ENCODE peak calls at places on chromosomes 6 and 20, in nine cellular contexts. Z is small intestine, N is neural progenitor cell, P is pancreas, T is PC-3, O is NT2/D1, L is heart left ventricle, H is SK-N-SH, V is psoas muscle. B is an unnamed sample.

GRCh38 chr20:1376453-1377270 is 16.2 kb downstream of the FKBP1A start:
- DNase-seq in Z (no peak), N (peak; percentile 16), P (no peak), T (no peak), O (no peak), L (no peak), H (no peak), V (no peak), B (no peak)

GRCh38 chr6:65202738-65203137 is 504.3 kb downstream of the EYS start:
- DNase-seq in Z (no peak), N (no peak), P (peak; percentile 34), T (no peak), O (no peak), L (no peak), H (no peak), V (peak; percentile 7), B (no peak)

GRCh38 chr6:11771473-11772048 is 7.0 kb downstream of the ADTRP start:
- DNase-seq in Z (no peak), N (no peak), P (no peak), T (peak; percentile 26), O (no peak), L (no peak), H (no peak), V (no peak), B (no peak)

GRCh38 chr6:13229205-13230085 is 98.9 kb downstream of the TBC1D7 start:
- DNase-seq in Z (peak; percentile 27), N (peak; percentile 22), P (no peak), T (peak; percentile 65), O (no peak), L (no peak), H (no peak), V (no peak), B (no peak)

GRCh38 chr6:93424303-93425064 is 5.1 kb upstream of the EPHA7 start:
- DNase-seq in Z (peak; percentile 17), N (peak; percentile 20), P (no peak), T (peak; percentile 29), O (no peak), L (no peak), H (no peak), V (no peak), B (no peak)

GRCh38 chr6:144585217-144585814 is 300.2 kb downstream of the UTRN start:
- DNase-seq in Z (peak; percentile 48), N (peak; percentile 56), P (no peak), T (peak; percentile 61), O (no peak), L (no peak), H (peak; percentile 14), V (no peak), B (no peak)

GRCh38 chr6:3510178-3510577 is 53.3 kb upstream of the SLC22A23 start:
- DNase-seq in Z (peak; percentile 36), N (no peak), P (no peak), T (no peak), O (no peak), L (no peak), H (no peak), V (no peak), B (no peak)

GRCh38 chr6:32255212-32256153 is 31.6 kb upstream of the NOTCH4 start:
- DNase-seq in Z (peak; percentile 63), N (peak; percentile 86), P (no peak), T (no peak), O (peak; percentile 84), L (peak; percentile 66), H (peak; percentile 51), V (peak; percentile 72), B (peak; percentile 32)

GRCh38 chr6:80547827-80548226 is 441.4 kb downstream of the BCKDHB start:
- DNase-seq in Z (no peak), N (no peak), P (no peak), T (peak; percentile 52), O (no peak), L (no peak), H (no peak), V (no peak), B (no peak)

GRCh38 chr6:63923139-63923739 is 287.6 kb downstream of the PHF3 start:
- DNase-seq in Z (peak; percentile 13), N (peak; percentile 55), P (no peak), T (peak; percentile 55), O (no peak), L (no peak), H (peak; percentile 47), V (no peak), B (no peak)

GRCh38 chr6:88376759-88377387 is 210.7 kb upstream of the CNR1 start:
- DNase-seq in Z (no peak), N (no peak), P (no peak), T (peak; percentile 60), O (no peak), L (no peak), H (no peak), V (no peak), B (no peak)

GRCh38 chr20:38175221-38176030 is 10.4 kb upstream of the TGM2 start:
- DNase-seq in Z (no peak), N (peak; percentile 62), P (no peak), T (no peak), O (no peak), L (no peak), H (no peak), V (no peak), B (no peak)

GRCh38 chr6:82904860-82905259 is 160.8 kb downstream of the UBE3D start:
- DNase-seq in Z (no peak), N (no peak), P (no peak), T (no peak), O (no peak), L (no peak), H (no peak), V (no peak), B (no peak)

GRCh38 chr6:72675396-72675795 is 53.5 kb downstream of the KCNQ5 start:
- DNase-seq in Z (no peak), N (no peak), P (no peak), T (no peak), O (no peak), L (no peak), H (no peak), V (no peak), B (no peak)

GRCh38 chr20:41086402-41087324 is 50.7 kb upstream of the PLCG1 start:
- DNase-seq in Z (no peak), N (no peak), P (no peak), T (peak; percentile 73), O (no peak), L (no peak), H (peak; percentile 76), V (no peak), B (no peak)

GRCh38 chr20:47502801-47503239 is 1.1 kb downstream of the NCOA3 start:
- DNase-seq in Z (peak; percentile 48), N (peak; percentile 34), P (no peak), T (peak; percentile 63), O (no peak), L (no peak), H (peak; percentile 39), V (no peak), B (no peak)

GRCh38 chr6:131597448-131597847 is 24.4 kb downstream of the ARG1 start:
- DNase-seq in Z (peak; percentile 2), N (no peak), P (no peak), T (peak; percentile 4), O (no peak), L (no peak), H (peak; percentile 3), V (no peak), B (no peak)

DNA sequence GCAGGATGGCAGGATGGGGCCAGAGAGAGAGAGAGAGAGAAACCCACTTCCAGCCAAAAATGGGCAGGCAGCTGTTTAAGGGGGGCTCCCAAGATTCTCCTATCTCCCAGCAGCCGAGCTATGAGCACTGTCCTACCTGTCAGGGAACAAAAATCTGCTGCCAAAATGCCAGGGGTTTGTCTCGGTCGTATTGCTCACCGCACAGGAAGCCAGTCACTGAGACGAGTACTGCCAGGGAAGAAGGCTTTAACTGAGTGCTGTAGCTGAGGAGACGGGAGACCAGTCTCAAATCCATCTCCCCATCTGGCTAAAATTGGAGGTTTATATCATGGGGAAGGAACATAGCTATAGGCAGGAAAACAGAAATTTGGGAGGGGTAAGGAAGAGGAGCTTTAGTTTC is 22.3 kb downstream of the GGTLC1 start:
- DNase-seq in Z (no peak), N (no peak), P (no peak), T (no peak), O (no peak), L (no peak), H (no peak), V (no peak), B (no peak)
- H3K9me3 ChIP-seq in Z (no peaks in the 10 kb centered on the region), N (peaks cover 17% of the 10 kb centered on the region), P (no peaks in the 10 kb centered on the region), T (peaks cover 40% of the 10 kb centered on the region), O (peaks cover 45% of the 10 kb centered on the region), L (peaks cover 8% of the 10 kb centered on the region), H (peaks cover 3% of the 10 kb centered on the region), V (no peaks in the 10 kb centered on the region), B (no peaks in the 10 kb centered on the region)

DNA sequence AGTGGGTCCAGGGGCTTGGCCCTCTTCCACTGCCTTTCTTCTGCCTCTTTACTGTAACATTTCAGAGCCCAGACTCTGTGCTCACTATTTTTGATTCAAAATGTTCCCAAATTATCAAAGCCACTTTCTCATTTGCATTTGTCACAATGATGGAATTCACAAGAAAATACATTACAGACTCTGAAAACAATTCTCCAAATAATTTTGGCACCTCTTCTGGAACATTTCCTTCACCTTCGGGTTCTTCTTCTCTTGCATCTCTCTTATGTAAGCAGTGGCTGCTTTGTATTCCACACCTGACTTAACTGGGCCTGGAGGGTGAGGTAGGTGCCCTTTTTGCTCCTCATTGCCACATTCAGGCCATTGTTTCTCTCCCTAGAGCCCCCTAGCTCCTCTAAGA is 30.0 kb downstream of the ZNF184 start:
- DNase-seq in Z (no peak), N (no peak), P (no peak), T (no peak), O (no peak), L (no peak), H (no peak), V (no peak), B (no peak)
- H3K9me3 ChIP-seq in Z (no peaks in the 10 kb centered on the region), N (no peaks in the 10 kb centered on the region), P (no peaks in the 10 kb centered on the region), T (peaks cover 9% of the 10 kb centered on the region), O (peaks cover 4% of the 10 kb centered on the region), L (peaks cover 62% of the 10 kb centered on the region), H (no peaks in the 10 kb centered on the region), V (peaks cover 46% of the 10 kb centered on the region), B (peaks cover 6% of the 10 kb centered on the region)

DNA sequence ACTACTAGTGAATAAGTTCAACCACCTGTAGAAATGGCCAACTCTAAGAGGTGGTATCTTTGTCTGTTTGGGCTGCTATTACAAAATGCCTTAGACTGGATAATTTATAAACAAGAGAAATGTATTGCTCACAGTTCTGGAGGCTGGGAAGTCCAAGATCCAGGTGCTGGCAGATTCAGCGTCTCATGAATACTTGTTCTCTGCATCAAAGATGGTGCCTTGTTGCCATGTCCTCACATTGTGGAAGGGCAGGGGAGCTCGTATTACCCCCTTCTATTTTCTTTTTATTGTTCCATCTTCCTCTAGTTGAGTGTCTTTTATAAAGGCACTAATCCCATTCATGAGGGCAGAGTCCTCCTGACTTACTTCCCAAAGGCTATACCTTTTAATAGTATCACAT is 58.0 kb downstream of the LRRC1 start:
- DNase-seq in Z (no peak), N (no peak), P (no peak), T (no peak), O (no peak), L (no peak), H (no peak), V (no peak), B (no peak)
- H3K9me3 ChIP-seq in Z (no peaks in the 10 kb centered on the region), N (no peaks in the 10 kb centered on the region), P (no peaks in the 10 kb centered on the region), T (no peaks in the 10 kb centered on the region), O (no peaks in the 10 kb centered on the region), L (no peaks in the 10 kb centered on the region), H (no peaks in the 10 kb centered on the region), V (no peaks in the 10 kb centered on the region), B (no peaks in the 10 kb centered on the region)

GRCh38 chr6:27448456-27448855 is 24.4 kb downstream of the ZNF184 start:
- DNase-seq in Z (no peak), N (no peak), P (no peak), T (no peak), O (no peak), L (no peak), H (no peak), V (no peak), B (no peak)

GRCh38 chr6:27451660-27452390 is 21.1 kb downstream of the ZNF184 start:
- DNase-seq in Z (no peak), N (no peak), P (no peak), T (no peak), O (no peak), L (no peak), H (no peak), V (no peak), B (no peak)

GRCh38 chr6:27452496-27452897 is 20.4 kb downstream of the ZNF184 start:
- DNase-seq in Z (no peak), N (no peak), P (no peak), T (peak; percentile 5), O (no peak), L (no peak), H (no peak), V (no peak), B (no peak)
- H3K9me3 ChIP-seq in Z (peaks cover 6% of the 10 kb centered on the region), N (peaks cover 70% of the 10 kb centered on the region), P (no peaks in the 10 kb centered on the region), T (peaks cover 96% of the 10 kb centered on the region), O (peaks cover 100% of the 10 kb centered on the region), L (peaks cover 100% of the 10 kb centered on the region), H (peaks cover 60% of the 10 kb centered on the region), V (peaks cover 90% of the 10 kb centered on the region), B (peaks cover 80% of the 10 kb centered on the region)

B was measured in T-helper 17 cell.